ENCODE peak calls at places on chromosomes 2 and 18, in nine cellular contexts. G is caudate nucleus, I is RKO, J is GM18507, B is Right ventricle myocardium superior, T is T-cell, A is omental fat pad, Y is Calu3, O is amniotic stem cell. S is an unnamed sample.
A peak's percentile ranks its signal among the peaks of the same experiment; 100 is the strongest.

GRCh38 chr18:7566587-7567486 is at the start of gene PTPRM:
- DNase-seq in G (peak; percentile 79), I (no peak), J (no peak), B (peak; percentile 95), T (peak; percentile 46), A (peak; percentile 33), Y (peak; percentile 86), O (peak; percentile 76), S (peak; percentile 94)

GRCh38 chr18:2910261-2910660 is 63.5 kb downstream of the EMILIN2 start:
- DNase-seq in G (no peak), I (no peak), J (no peak), B (no peak), T (no peak), A (no peak), Y (no peak), O (no peak), S (no peak)

GRCh38 chr2:3493610-3493997 is 25.7 kb downstream of the ADI1 start:
- DNase-seq in G (no peak), I (no peak), J (no peak), B (no peak), T (no peak), A (peak; percentile 36), Y (no peak), O (no peak), S (no peak)

GRCh38 chr2:23564618-23564967 is 179.6 kb downstream of the KLHL29 start:
- DNase-seq in G (no peak), I (no peak), J (no peak), B (peak; percentile 53), T (no peak), A (no peak), Y (no peak), O (no peak), S (no peak)

GRCh38 chr2:145752091-145752806 is 1232.3 kb upstream of the ZEB2 start:
- DNase-seq in G (no peak), I (peak; percentile 60), J (no peak), B (peak; percentile 41), T (no peak), A (no peak), Y (peak; percentile 60), O (peak; percentile 38), S (no peak)

GRCh38 chr2:118403658-118404451 is 315.6 kb downstream of the INSIG2 start:
- DNase-seq in G (no peak), I (peak; percentile 32), J (no peak), B (no peak), T (no peak), A (no peak), Y (no peak), O (no peak), S (no peak)

GRCh38 chr18:48667276-48668254 is 128.7 kb downstream of the CTIF start:
- DNase-seq in G (no peak), I (no peak), J (no peak), B (no peak), T (no peak), A (no peak), Y (peak; percentile 33), O (no peak), S (no peak)

GRCh38 chr18:36397033-36397432 is 99.5 kb downstream of the FHOD3 start:
- DNase-seq in G (no peak), I (no peak), J (no peak), B (no peak), T (no peak), A (no peak), Y (no peak), O (no peak), S (no peak)

GRCh38 chr2:96866986-96867755 is 2.7 kb downstream of the SEMA4C start:
- DNase-seq in G (no peak), I (no peak), J (no peak), B (no peak), T (no peak), A (no peak), Y (no peak), O (no peak), S (no peak)

GRCh38 chr2:96951125-96951654 is 35.2 kb downstream of the FAM178B start:
- DNase-seq in G (no peak), I (peak; percentile 25), J (peak; percentile 61), B (peak; percentile 82), T (peak; percentile 75), A (no peak), Y (peak; percentile 89), O (no peak), S (peak; percentile 69)

GRCh38 chr2:143225931-143226330 is 96.7 kb downstream of the ARHGAP15 start:
- DNase-seq in G (no peak), I (no peak), J (no peak), B (no peak), T (no peak), A (no peak), Y (no peak), O (no peak), S (no peak)

GRCh38 chr18:31102020-31102684 is at the start of gene DSC2:
- DNase-seq in G (no peak), I (no peak), J (no peak), B (peak; percentile 66), T (no peak), A (no peak), Y (peak; percentile 69), O (no peak), S (peak; percentile 46)

GRCh38 chr2:187912956-187913355 is 358.7 kb upstream of the TFPI start:
- DNase-seq in G (no peak), I (peak; percentile 32), J (no peak), B (no peak), T (no peak), A (no peak), Y (no peak), O (no peak), S (no peak)

S was measured in heart right ventricle.